ENCODE peak calls at places on chromosomes 12 and 14, in eight cellular contexts. R is lung, T is heart left ventricle, Y is nephron progenitor cell, D is GM10248, X is lower leg skin, N is kidney epithelial cell, C is upper lobe of right lung. B is an unnamed sample.

GRCh38 chr14:69990319-69990718 is 111.1 kb downstream of the SMOC1 start:
- DNase-seq in C (no peak), Y (no peak), R (no peak), D (no peak), N (no peak), T (no peak), X (no peak), B (no peak)

GRCh38 chr14:69263364-69263763 is 3.4 kb downstream of the GALNT16 start:
- DNase-seq in C (no peak), Y (peak), N (no peak), X (peak), R (no peak), T (peak), D (no peak), B (peak)

GRCh38 chr12:75478395-75478794 is 2.2 kb upstream of the GLIPR1 start:
- DNase-seq in D (no peak), Y (no peak), N (no peak), X (peak), T (no peak), R (no peak), C (no peak), B (peak)

GRCh38 chr12:32024884-32025599 is 65.8 kb downstream of the RESF1 start:
- DNase-seq in N (no peak), R (no peak), C (no peak), T (no peak), D (no peak), Y (no peak), X (no peak), B (no peak)

GRCh38 chr12:41801261-41801660 is 343.4 kb downstream of the GXYLT1 start:
- DNase-seq in D (no peak), N (no peak), R (no peak), T (no peak), C (no peak), X (no peak), Y (no peak), B (no peak)

GRCh38 chr14:20782280-20782890 is 1.3 kb downstream of the RNASE6 start:
- DNase-seq in X (no peak), N (no peak), T (no peak), R (no peak), Y (no peak), D (no peak), C (no peak), B (no peak)

GRCh38 chr14:22993517-22993916 is 11.2 kb upstream of the AJUBA start:
- DNase-seq in T (no peak), C (no peak), N (no peak), R (no peak), X (no peak), D (no peak), Y (no peak), B (no peak)

GRCh38 chr12:57086951-57087688 is 1.8 kb upstream of the NAB2 start:
- DNase-seq in C (peak), N (no peak), D (peak), R (peak), Y (peak), X (peak), T (peak), B (peak)

GRCh38 chr14:35286707-35287106 is 5.5 kb upstream of the PSMA6 start:
- DNase-seq in T (no peak), C (no peak), R (no peak), Y (no peak), X (no peak), N (no peak), D (no peak), B (no peak)

GRCh38 chr12:47938093-47938492 is 25.3 kb upstream of the TMEM106C start:
- DNase-seq in C (no peak), R (no peak), T (no peak), Y (no peak), X (no peak), D (no peak), N (peak), B (peak)

GRCh38 chr12:126464157-126464556 is 1398.9 kb downstream of the AACS start:
- DNase-seq in R (no peak), N (no peak), X (no peak), T (no peak), Y (no peak), C (no peak), D (no peak), B (no peak)

GRCh38 chr14:35341454-35342159 is 49.4 kb downstream of the PSMA6 start:
- DNase-seq in X (peak), C (peak), N (peak), T (peak), D (peak), R (peak), Y (peak), B (peak)

GRCh38 chr12:26195250-26195640 is at the start of gene SSPN:
- DNase-seq in Y (peak), C (peak), R (peak), T (peak), X (no peak), D (peak), N (no peak), B (peak)

GRCh38 chr12:110370732-110371141 is 32.8 kb downstream of the ANAPC7 start:
- DNase-seq in D (peak), T (no peak), X (peak), R (no peak), Y (no peak), N (no peak), C (no peak), B (no peak)

GRCh38 chr14:62661818-62662217 is 383.4 kb downstream of the KCNH5 start:
- DNase-seq in N (no peak), C (no peak), Y (no peak), R (no peak), D (no peak), T (no peak), X (no peak), B (no peak)

GRCh38 chr12:90999518-90999917 is 5.3 kb downstream of the EPYC start:
- DNase-seq in T (no peak), C (no peak), D (no peak), X (no peak), Y (no peak), R (no peak), N (no peak), B (peak)

GRCh38 chr12:90989617-90990232 is 15.0 kb downstream of the EPYC start:
- DNase-seq in X (no peak), R (no peak), Y (no peak), T (no peak), N (no peak), D (no peak), C (no peak), B (no peak)

GRCh38 chr12:90991952-90992465 is 12.8 kb downstream of the EPYC start:
- DNase-seq in R (no peak), T (no peak), X (no peak), D (no peak), N (no peak), C (no peak), Y (no peak), B (no peak)

GRCh38 chr12:90999946-91000345 is 4.8 kb downstream of the EPYC start:
- DNase-seq in T (no peak), X (no peak), Y (no peak), N (no peak), C (no peak), D (no peak), R (no peak), B (no peak)

DNA sequence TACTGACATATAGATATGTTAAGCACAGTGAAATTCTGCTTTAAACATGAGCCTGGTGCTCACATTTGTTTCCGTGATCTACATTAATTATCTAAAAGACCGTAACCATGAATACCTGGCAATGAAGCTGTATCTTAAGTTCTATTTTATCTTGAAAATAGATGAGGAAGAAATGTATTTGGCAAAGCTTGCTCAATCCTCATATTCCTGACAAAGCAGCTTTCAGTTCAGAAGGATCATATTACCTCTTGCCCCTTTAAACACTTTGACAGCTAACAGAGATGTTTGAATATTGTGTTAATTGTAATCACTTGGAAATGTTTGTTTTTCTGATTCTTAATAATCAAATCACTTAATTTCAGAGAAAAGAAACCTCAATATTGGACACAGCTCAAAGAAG is 9.7 kb downstream of the EPYC start:
- DNase-seq in Y (no peak), D (no peak), N (no peak), X (no peak), R (no peak), C (no peak), T (no peak), B (no peak)
- TF ChIP-seq CTCF in Y (no peak), D (no peak), N (no peak), X (no peak), R (no peak), C (no peak), T (no peak), B (no peak)

GRCh38 chr14:56299306-56299984 is 181.2 kb downstream of the PELI2 start:
- DNase-seq in N (no peak), X (no peak), R (no peak), Y (no peak), T (no peak), D (no peak), C (no peak), B (no peak)
- TF ChIP-seq CTCF in N (no peak), X (no peak), R (no peak), Y (no peak), T (no peak), D (no peak), C (no peak), B (no peak)

GRCh38 chr14:24816011-24816928 is 182.3 kb upstream of the GZMB start:
- DNase-seq in C (no peak), N (peak), D (no peak), T (peak), Y (peak), R (no peak), X (no peak), B (peak)

GRCh38 chr14:24817638-24818053 is 183.7 kb upstream of the GZMB start:
- DNase-seq in Y (peak), C (no peak), R (no peak), D (no peak), T (no peak), N (no peak), X (no peak), B (peak)

GRCh38 chr14:24816929-24817637 is 183.1 kb upstream of the GZMB start:
- DNase-seq in X (no peak), R (no peak), C (no peak), N (no peak), T (peak), D (no peak), Y (no peak), B (no peak)

GRCh38 chr14:24818823-24819341 is 184.9 kb upstream of the GZMB start:
- DNase-seq in T (no peak), X (no peak), Y (no peak), N (no peak), C (no peak), D (no peak), R (no peak), B (no peak)

GRCh38 chr14:24818054-24818822 is 184.2 kb upstream of the GZMB start:
- DNase-seq in X (no peak), C (no peak), T (no peak), R (no peak), N (peak), Y (peak), D (no peak), B (no peak)
- TF ChIP-seq CTCF in X (no peak), C (no peak), T (peak), R (no peak), N (no peak), Y (no peak), D (no peak), B (no peak)

GRCh38 chr12:58117667-58118066 is 176.3 kb downstream of the ATP23 start:
- DNase-seq in C (no peak), R (no peak), X (no peak), D (no peak), N (no peak), T (no peak), Y (no peak), B (no peak)

GRCh38 chr12:58117201-58117600 is 175.8 kb downstream of the ATP23 start:
- DNase-seq in X (no peak), C (no peak), D (no peak), Y (no peak), N (no peak), R (no peak), T (no peak), B (no peak)
- TF ChIP-seq CTCF in X (no peak), C (no peak), D (no peak), Y (no peak), N (no peak), R (no peak), T (no peak), B (no peak)

GRCh38 chr12:52975820-52976573 is 27.1 kb downstream of the KRT18 start:
- DNase-seq in N (no peak), X (no peak), Y (no peak), D (no peak), R (no peak), C (peak), T (no peak), B (peak)
- TF ChIP-seq CTCF in N (peak), X (no peak), Y (peak), D (no peak), R (no peak), C (peak), T (no peak), B (no peak)

GRCh38 chr14:33430414-33430813 is 491.7 kb downstream of the NPAS3 start:
- DNase-seq in N (no peak), X (no peak), Y (no peak), C (no peak), D (no peak), T (no peak), R (no peak), B (no peak)

GRCh38 chr14:33435911-33436310 is 497.2 kb downstream of the NPAS3 start:
- DNase-seq in C (no peak), Y (no peak), R (no peak), X (no peak), T (no peak), N (peak), D (no peak), B (no peak)

DNA sequence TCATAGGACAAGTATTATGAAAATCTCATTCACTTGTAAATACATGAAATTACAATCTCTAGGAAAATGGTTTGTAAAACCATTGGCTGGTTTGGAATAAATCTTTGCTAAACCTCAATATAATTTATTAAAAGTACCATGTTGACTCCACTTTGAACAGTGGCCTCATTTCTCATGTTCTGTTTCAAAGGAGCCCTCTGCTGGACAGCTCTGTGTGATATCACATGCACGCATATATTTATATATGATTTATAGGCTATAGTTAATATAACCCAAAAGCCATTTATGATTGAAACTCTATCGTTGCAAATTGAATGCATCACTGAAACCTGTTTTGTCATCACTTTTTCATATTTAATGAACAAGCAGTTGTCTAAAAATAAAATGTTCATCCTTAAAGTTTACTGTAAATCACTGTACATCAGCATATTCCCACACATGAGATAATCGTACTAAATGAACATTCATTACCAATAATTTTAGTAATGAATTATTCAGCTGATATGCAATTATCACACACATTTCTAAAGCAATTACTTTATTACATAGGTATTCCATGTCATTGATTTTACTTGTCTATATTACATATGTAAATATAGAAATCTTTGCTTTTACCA is 493.8 kb downstream of the NPAS3 start:
- DNase-seq in R (peak), T (no peak), Y (no peak), X (no peak), N (no peak), D (no peak), C (no peak), B (peak)
- TF ChIP-seq CTCF in R (no peak), T (peak), Y (peak), X (no peak), N (peak), D (peak), C (peak), B (peak)

DNA sequence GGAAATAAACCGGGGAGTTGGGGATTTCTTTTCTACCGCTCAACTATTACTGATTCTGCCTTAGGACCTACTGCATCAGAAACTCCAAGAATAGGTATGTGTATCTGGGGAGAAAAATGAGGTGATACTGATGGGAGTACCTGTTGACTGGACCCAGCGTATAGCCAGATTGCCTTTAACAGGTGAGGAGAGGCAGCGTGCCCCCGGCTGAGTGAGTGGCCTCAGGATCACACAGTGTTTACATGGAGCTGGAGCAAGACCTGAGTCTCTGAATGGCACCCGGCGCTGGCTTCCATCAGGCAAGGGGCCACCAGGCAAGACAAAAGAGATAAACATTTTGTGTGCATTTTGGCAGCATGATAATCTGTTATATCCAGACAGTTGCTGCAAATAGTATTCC is 496.2 kb downstream of the EGLN3 start:
- DNase-seq in C (no peak), X (no peak), Y (no peak), R (no peak), D (no peak), T (no peak), N (no peak), B (no peak)
- TF ChIP-seq CTCF in C (no peak), X (no peak), Y (no peak), R (no peak), D (no peak), T (no peak), N (no peak), B (no peak)

DNA sequence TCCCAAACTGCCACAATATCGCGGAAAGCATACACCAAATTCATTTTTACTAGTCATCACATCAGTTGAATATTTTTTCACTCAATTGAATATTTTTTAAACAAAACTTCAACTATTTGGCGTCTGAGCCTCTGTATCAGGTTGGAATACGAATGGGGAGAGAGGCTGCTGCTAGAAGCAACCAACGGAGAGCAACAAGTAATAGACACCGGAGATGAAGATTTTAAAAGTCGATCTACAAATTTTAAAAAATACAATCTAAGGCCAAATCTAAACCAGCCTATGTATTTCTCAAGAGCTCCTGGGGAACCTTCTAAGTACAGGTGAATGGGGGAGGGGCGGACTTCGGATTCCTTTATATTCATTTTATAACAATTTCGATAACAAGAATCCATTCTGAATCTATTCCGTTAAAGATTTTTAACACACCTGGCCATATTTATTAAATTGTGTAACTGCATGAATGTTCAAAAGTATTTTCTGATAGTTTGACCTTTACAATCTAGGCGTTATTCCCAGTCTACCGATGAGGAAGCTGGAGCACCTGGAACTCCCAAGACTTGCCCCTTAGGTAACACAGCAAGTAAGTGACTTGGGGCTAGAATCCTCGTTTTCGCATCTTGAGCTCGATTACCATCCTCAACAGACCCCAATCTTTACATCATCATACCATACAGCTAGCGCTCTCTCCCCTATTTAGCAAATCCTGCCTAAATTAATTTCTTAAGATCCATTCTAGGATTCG is 1.2 kb downstream of the GNPNAT1 start:
- DNase-seq in Y (no peak), X (no peak), R (no peak), T (no peak), D (no peak), N (no peak), C (no peak), B (no peak)
- TF ChIP-seq CTCF in Y (no peak), X (no peak), R (no peak), T (no peak), D (no peak), N (no peak), C (no peak), B (no peak)